ENCODE peak calls at places on chromosome 14, in ten cellular contexts. F is epithelial cell of prostate; Y is neural crest cell; R is iPS-NIHi11; O is nucleus accumbens; Q is hippocampal formation; B is SHP77; I is CD4-positive, alpha-beta T cell; A is activated T-cell treated with anti-CD3 and anti-CD28 coated beads, Interleukin-2, amount 50 U/mL, for 24 hours; G is NCI-H69. S is an unnamed sample.
A peak's percentile ranks its signal among the peaks of the same experiment; 100 is the strongest.

GRCh38 chr14:61350427-61350826 is 29.0 kb downstream of the PRKCH start:
- DNase-seq in F (no peak), Y (no peak), R (no peak), O (no peak), Q (no peak), B (no peak), I (no peak), A (no peak), G (no peak), S (no peak)

GRCh38 chr14:101559624-101560533 is 1.4 kb upstream of the DIO3 start:
- DNase-seq in F (no peak), Y (peak; percentile 32), R (peak; percentile 84), O (no peak), Q (no peak), B (no peak), I (no peak), A (no peak), G (no peak), S (peak; percentile 87)

GRCh38 chr14:102508774-102509743 is 517 bp downstream of the ANKRD9 start:
- DNase-seq in F (no peak), Y (no peak), R (peak; percentile 78), O (no peak), Q (no peak), B (no peak), I (peak; percentile 44), A (peak; percentile 66), G (peak; percentile 72), S (no peak)

GRCh38 chr14:103281496-103282231 is 52.4 kb upstream of the EIF5 start:
- DNase-seq in F (no peak), Y (peak; percentile 21), R (peak; percentile 71), O (no peak), Q (no peak), B (peak; percentile 44), I (no peak), A (no peak), G (peak; percentile 60), S (no peak)

GRCh38 chr14:92503756-92504491 is 9.7 kb upstream of the RIN3 start:
- DNase-seq in F (peak; percentile 84), Y (no peak), R (peak; percentile 33), O (no peak), Q (no peak), B (no peak), I (no peak), A (no peak), G (no peak), S (no peak)

GRCh38 chr14:22492601-22493000 is 96.4 kb downstream of the DAD1 start:
- DNase-seq in F (no peak), Y (no peak), R (no peak), O (no peak), Q (no peak), B (no peak), I (peak; percentile 42), A (no peak), G (no peak), S (no peak)

GRCh38 chr14:73250317-73250713 is 13.0 kb downstream of the PAPLN start:
- DNase-seq in F (no peak), Y (no peak), R (no peak), O (no peak), Q (no peak), B (no peak), I (no peak), A (no peak), G (no peak), S (no peak)

GRCh38 chr14:69685716-69686115 is 74.3 kb downstream of the SUSD6 start:
- DNase-seq in F (no peak), Y (no peak), R (no peak), O (peak; percentile 40), Q (no peak), B (peak; percentile 37), I (peak; percentile 25), A (peak; percentile 63), G (peak; percentile 88), S (no peak)

GRCh38 chr14:65620195-65620594 is 207.7 kb downstream of the FUT8 start:
- DNase-seq in F (no peak), Y (no peak), R (no peak), O (no peak), Q (no peak), B (no peak), I (no peak), A (no peak), G (no peak), S (no peak)

S was measured in D341Med.